ENCODE peak calls at places on chromosome 4, in seven cellular contexts. T is lower lobe of right lung, S is AG09319, M is AG04449, F is upper lobe of left lung, Y is neural progenitor cell, B is right atrium auricular region. U is an unnamed sample.

GRCh38 chr4:128056396-128056795 is 4.7 kb upstream of the LARP1B start:
- DNase-seq in T (no peak), S (no peak), M (no peak), F (no peak), Y (no peak), B (no peak), U (no peak)

GRCh38 chr4:157128395-157128794 is 52.4 kb downstream of the GLRB start:
- DNase-seq in T (no peak), S (peak), M (no peak), F (no peak), Y (no peak), B (no peak), U (no peak)

GRCh38 chr4:89352541-89352940 is 44.9 kb upstream of the GPRIN3 start:
- DNase-seq in T (no peak), S (no peak), M (no peak), F (no peak), Y (no peak), B (no peak), U (no peak)

GRCh38 chr4:156638925-156639605 is 332.5 kb downstream of the PDGFC start:
- DNase-seq in T (peak), S (peak), M (no peak), F (no peak), Y (no peak), B (no peak), U (no peak)

GRCh38 chr4:13851541-13851940 is 224.0 kb upstream of the BOD1L1 start:
- DNase-seq in T (no peak), S (no peak), M (no peak), F (no peak), Y (no peak), B (no peak), U (no peak)

GRCh38 chr4:11189756-11190155 is 238.9 kb downstream of the HS3ST1 start:
- DNase-seq in T (no peak), S (no peak), M (no peak), F (no peak), Y (no peak), B (no peak), U (no peak)

GRCh38 chr4:9987749-9988346 is 33.4 kb downstream of the SLC2A9 start:
- DNase-seq in T (no peak), S (no peak), M (no peak), F (no peak), Y (no peak), B (peak), U (no peak)

GRCh38 chr4:43132010-43132582 is 239.6 kb downstream of the GRXCR1 start:
- DNase-seq in T (peak), S (peak), M (peak), F (peak), Y (peak), B (no peak), U (peak)

DNA sequence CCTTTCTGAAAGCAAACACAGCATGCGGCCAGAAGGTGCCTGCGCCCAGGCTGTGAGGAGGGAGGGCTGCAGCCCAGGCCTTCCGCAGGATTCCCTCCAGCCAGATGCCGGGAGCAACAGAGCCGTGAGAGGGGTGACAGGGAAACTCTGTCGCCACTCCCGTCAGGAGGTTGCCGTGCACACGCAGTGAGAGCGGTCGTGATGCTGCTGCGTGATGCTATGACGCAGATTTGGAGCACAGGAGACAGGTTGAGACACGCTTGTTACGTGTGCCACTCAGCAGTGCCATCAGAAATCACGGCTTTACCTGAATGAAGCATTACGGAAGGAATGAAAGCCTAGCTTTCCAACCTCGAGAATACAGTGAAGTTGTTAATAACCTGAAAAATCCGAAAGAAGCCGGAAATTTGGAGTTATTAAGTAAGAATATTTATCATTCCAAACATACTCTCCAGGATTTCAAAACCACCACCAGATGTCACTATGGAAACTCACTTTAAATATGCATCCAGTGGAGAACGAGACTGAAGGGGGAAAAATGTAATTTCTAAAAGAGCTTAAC is 54.4 kb downstream of the FAT1 start:
- DNase-seq in T (no peak), S (peak), M (peak), F (no peak), Y (peak), B (no peak), U (no peak)
- TF ChIP-seq CTCF in T (peak), S (peak), M (no peak), F (peak), Y (peak), B (peak), U (peak)

GRCh38 chr4:185504098-185505047 is 30.9 kb downstream of the PDLIM3 start:
- DNase-seq in T (peak), S (no peak), M (no peak), F (peak), Y (no peak), B (peak), U (no peak)
- TF ChIP-seq CTCF in T (no peak), S (no peak), M (no peak), F (no peak), Y (no peak), B (no peak), U (no peak)

GRCh38 chr4:122167369-122167768 is 15.2 kb downstream of the BLTP1 start:
- DNase-seq in T (no peak), S (no peak), M (no peak), F (no peak), Y (peak), B (no peak), U (no peak)
- TF ChIP-seq CTCF in T (no peak), S (no peak), M (no peak), F (no peak), Y (no peak), B (no peak), U (no peak)

GRCh38 chr4:38804654-38805295 is at the start of gene TLR1:
- DNase-seq in T (no peak), S (peak), M (peak), F (no peak), Y (peak), B (no peak), U (no peak)
- TF ChIP-seq CTCF in T (peak), S (peak), M (no peak), F (peak), Y (peak), B (peak), U (peak)

DNA sequence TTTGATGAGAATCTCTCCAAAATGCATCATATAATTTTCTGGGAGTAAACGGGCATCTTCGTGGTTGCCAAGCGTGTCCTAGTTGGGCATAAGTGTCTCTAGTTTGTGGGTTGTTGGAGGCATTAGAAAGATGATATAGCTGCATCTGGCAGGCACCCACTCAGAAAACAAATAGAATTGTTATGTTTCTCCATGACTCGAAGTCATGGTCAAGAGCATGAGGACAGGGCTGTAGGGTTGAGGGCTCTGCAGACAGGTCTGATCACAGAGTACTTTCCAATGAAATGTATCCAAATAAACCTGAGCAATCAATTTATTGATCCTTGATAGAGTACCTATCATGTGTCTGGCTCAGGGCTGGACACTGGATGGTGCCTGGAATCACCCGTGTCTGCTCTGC is 82.7 kb downstream of the SORCS2 start:
- DNase-seq in T (no peak), S (no peak), M (no peak), F (no peak), Y (no peak), B (no peak), U (no peak)
- TF ChIP-seq CTCF in T (no peak), S (no peak), M (no peak), F (no peak), Y (no peak), B (no peak), U (no peak)

GRCh38 chr4:183770900-183771299 is 111.8 kb downstream of the TRAPPC11 start:
- DNase-seq in T (no peak), S (no peak), M (no peak), F (no peak), Y (no peak), B (no peak), U (no peak)
- TF ChIP-seq CTCF in T (no peak), S (no peak), M (no peak), F (no peak), Y (no peak), B (no peak), U (no peak)

DNA sequence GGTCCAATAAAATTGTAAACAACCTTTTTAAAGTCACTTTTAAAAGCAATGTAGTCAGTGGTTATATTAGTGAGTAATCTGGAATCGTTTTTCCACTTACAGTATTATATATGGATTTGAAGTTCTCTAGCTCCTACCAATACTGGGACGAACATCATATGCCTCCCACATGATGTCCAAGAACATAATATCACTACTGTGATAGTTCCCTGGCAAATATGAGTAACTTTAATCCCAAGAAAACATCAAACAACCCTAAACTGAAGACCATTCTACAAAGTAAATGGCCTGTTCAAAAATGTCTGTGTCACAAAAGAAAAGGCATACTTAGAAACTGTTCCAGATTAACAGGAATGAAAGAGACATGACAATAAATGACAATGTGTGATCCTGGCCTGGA is 53.6 kb upstream of the FGFBP2 start:
- DNase-seq in T (no peak), S (no peak), M (no peak), F (no peak), Y (no peak), B (no peak), U (no peak)
- TF ChIP-seq CTCF in T (no peak), S (no peak), M (no peak), F (no peak), Y (no peak), B (no peak), U (no peak)

GRCh38 chr4:82899339-82899738 is 1.2 kb upstream of the THAP9 start:
- DNase-seq in T (no peak), S (no peak), M (no peak), F (no peak), Y (no peak), B (no peak), U (no peak)

GRCh38 chr4:82896755-82897154 is 3.8 kb upstream of the THAP9 start:
- DNase-seq in T (no peak), S (no peak), M (no peak), F (no peak), Y (no peak), B (no peak), U (no peak)

GRCh38 chr4:82900335-82901128 is at the start of gene THAP9:
- DNase-seq in T (peak), S (peak), M (peak), F (peak), Y (peak), B (peak), U (peak)

GRCh38 chr4:82900016-82900334 is 560 bp upstream of the THAP9 start:
- DNase-seq in T (no peak), S (no peak), M (no peak), F (no peak), Y (peak), B (no peak), U (no peak)

GRCh38 chr4:82898322-82899243 is 2.0 kb upstream of the THAP9 start:
- DNase-seq in T (no peak), S (peak), M (peak), F (peak), Y (no peak), B (no peak), U (no peak)
- TF ChIP-seq CTCF in T (peak), S (peak), M (peak), F (peak), Y (peak), B (no peak), U (peak)

GRCh38 chr4:2673157-2673556 is 83.0 kb downstream of the TNIP2 start:
- DNase-seq in T (no peak), S (no peak), M (no peak), F (no peak), Y (peak), B (no peak), U (no peak)
- TF ChIP-seq CTCF in T (no peak), S (peak), M (peak), F (no peak), Y (peak), B (no peak), U (peak)

U was measured in progenitor cell of endocrine pancreas.